ENCODE peak calls at places on chromosomes 6 and 20, in seven cellular contexts. One of them, this sample, is unnamed.
A peak's percentile ranks its signal among the peaks of the same experiment; 100 is the strongest.

GRCh38 chr6:19929312-19929711 is 92.1 kb downstream of the ID4 start:
- DNase-seq in adrenal gland: no peak
- DNase-seq in GM12892: no peak
- DNase-seq in heart left ventricle: no peak
- DNase-seq in uterus: no peak
- DNase-seq in HepG2: no peak
- DNase-seq in H54: no peak
- DNase-seq in this sample: no peak

GRCh38 chr20:51216850-51217249 is 193.9 kb upstream of the KCNG1 start:
- DNase-seq in GM12892: no peak
- DNase-seq in heart left ventricle: no peak
- DNase-seq in uterus: no peak
- DNase-seq in H54: no peak
- DNase-seq in HepG2: no peak
- DNase-seq in adrenal gland: no peak
- DNase-seq in this sample: no peak

GRCh38 chr20:36957875-36958667 is 6.6 kb upstream of the SAMHD1 start:
- DNase-seq in heart left ventricle: no peak
- DNase-seq in GM12892: no peak
- DNase-seq in adrenal gland: no peak
- DNase-seq in uterus: no peak
- DNase-seq in H54: no peak
- DNase-seq in HepG2: no peak
- DNase-seq in this sample: no peak

GRCh38 chr6:90322976-90323474 is 26.4 kb upstream of the BACH2 start:
- DNase-seq in HepG2: no peak
- DNase-seq in adrenal gland: no peak
- DNase-seq in GM12892: no peak
- DNase-seq in heart left ventricle: no peak
- DNase-seq in uterus: no peak
- DNase-seq in H54: no peak
- DNase-seq in this sample: no peak

GRCh38 chr6:44667668-44668390 is 280.3 kb downstream of the CDC5L start:
- DNase-seq in HepG2: peak; percentile 39
- DNase-seq in uterus: no peak
- DNase-seq in adrenal gland: peak; percentile 51
- DNase-seq in GM12892: no peak
- DNase-seq in H54: no peak
- DNase-seq in heart left ventricle: no peak
- DNase-seq in this sample: peak; percentile 18

GRCh38 chr6:145204258-145204766 is 531.0 kb downstream of the EPM2A start:
- DNase-seq in HepG2: no peak
- DNase-seq in H54: no peak
- DNase-seq in GM12892: no peak
- DNase-seq in uterus: no peak
- DNase-seq in heart left ventricle: no peak
- DNase-seq in adrenal gland: no peak
- DNase-seq in this sample: no peak

GRCh38 chr20:663315-664090 is 10.5 kb upstream of the SRXN1 start:
- DNase-seq in adrenal gland: no peak
- DNase-seq in H54: no peak
- DNase-seq in HepG2: no peak
- DNase-seq in heart left ventricle: no peak
- DNase-seq in uterus: no peak
- DNase-seq in GM12892: no peak
- DNase-seq in this sample: peak; percentile 69

GRCh38 chr20:48283470-48284110 is 498.3 kb upstream of the SULF2 start:
- DNase-seq in GM12892: no peak
- DNase-seq in H54: peak; percentile 61
- DNase-seq in uterus: peak; percentile 59
- DNase-seq in heart left ventricle: peak; percentile 54
- DNase-seq in adrenal gland: peak; percentile 47
- DNase-seq in HepG2: peak; percentile 82
- DNase-seq in this sample: no peak

GRCh38 chr20:53794529-53795115 is 201.0 kb upstream of the ZNF217 start:
- DNase-seq in H54: no peak
- DNase-seq in adrenal gland: no peak
- DNase-seq in GM12892: no peak
- DNase-seq in uterus: no peak
- DNase-seq in HepG2: no peak
- DNase-seq in heart left ventricle: no peak
- DNase-seq in this sample: no peak

GRCh38 chr6:10451828-10452509 is 37.1 kb upstream of the TFAP2A start:
- DNase-seq in H54: peak; percentile 85
- DNase-seq in HepG2: no peak
- DNase-seq in adrenal gland: no peak
- DNase-seq in heart left ventricle: no peak
- DNase-seq in uterus: no peak
- DNase-seq in GM12892: no peak
- DNase-seq in this sample: no peak

GRCh38 chr6:7189101-7189721 is 81.5 kb downstream of the RREB1 start:
- DNase-seq in HepG2: no peak
- DNase-seq in GM12892: no peak
- DNase-seq in adrenal gland: no peak
- DNase-seq in heart left ventricle: no peak
- DNase-seq in H54: no peak
- DNase-seq in uterus: no peak
- DNase-seq in this sample: no peak

GRCh38 chr6:1678201-1678600 is 68.5 kb downstream of the FOXC1 start:
- DNase-seq in uterus: no peak
- DNase-seq in HepG2: no peak
- DNase-seq in H54: no peak
- DNase-seq in adrenal gland: peak; percentile 25
- DNase-seq in GM12892: no peak
- DNase-seq in heart left ventricle: no peak
- DNase-seq in this sample: no peak

GRCh38 chr6:153325661-153326060 is 194.6 kb upstream of the RGS17 start:
- DNase-seq in uterus: no peak
- DNase-seq in HepG2: no peak
- DNase-seq in adrenal gland: no peak
- DNase-seq in heart left ventricle: no peak
- DNase-seq in H54: no peak
- DNase-seq in GM12892: no peak
- DNase-seq in this sample: no peak

DNA sequence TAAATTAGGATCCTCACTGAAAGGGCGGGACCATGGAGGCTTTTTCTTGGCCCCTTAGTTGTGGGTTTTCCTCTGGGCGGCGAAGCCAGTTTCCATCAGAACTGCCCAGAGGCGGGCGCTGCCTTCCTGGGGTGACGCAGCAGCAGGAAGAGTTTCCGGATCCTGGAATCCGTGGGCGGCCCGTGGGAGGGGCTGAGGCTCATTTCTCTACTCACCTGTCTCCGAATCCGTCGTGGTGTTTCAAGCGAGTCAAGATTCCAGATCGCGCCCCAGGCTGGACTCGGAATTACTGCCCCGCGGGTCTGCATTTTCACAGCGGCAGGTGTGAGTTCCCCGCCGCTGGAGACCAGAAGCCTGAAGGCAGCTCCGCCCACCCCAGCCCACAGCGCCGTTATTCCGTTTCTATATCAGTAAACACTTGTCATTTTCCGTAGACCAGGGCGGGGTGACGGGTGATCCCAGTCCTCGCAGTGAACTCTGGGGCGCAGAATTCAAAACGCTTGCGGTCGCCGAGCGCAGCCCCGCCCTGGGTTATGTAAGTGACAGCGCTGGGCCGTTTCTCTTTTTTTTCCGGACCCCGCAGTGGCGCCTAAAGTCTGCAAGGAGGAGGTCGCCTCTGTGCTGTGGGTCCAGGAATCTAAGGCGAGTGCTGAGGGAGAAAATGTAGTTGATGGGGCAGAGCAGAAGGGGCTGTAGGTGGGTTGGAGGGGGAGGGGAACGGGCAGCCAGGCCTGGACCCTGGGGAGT is 27.2 kb upstream of the POU5F1 start:
- DNase-seq in adrenal gland: peak; percentile 93
- DNase-seq in H54: peak; percentile 55
- DNase-seq in HepG2: peak; percentile 90
- DNase-seq in heart left ventricle: peak; percentile 95
- DNase-seq in uterus: peak; percentile 91
- DNase-seq in GM12892: no peak
- DNase-seq in this sample: peak; percentile 97
- TF ChIP-seq POLR2A in adrenal gland: no peak
- TF ChIP-seq POLR2A in H54: peak; percentile 19
- TF ChIP-seq POLR2A in HepG2: peak; percentile 42
- TF ChIP-seq POLR2A in heart left ventricle: no peak
- TF ChIP-seq POLR2A in uterus: peak; percentile 75
- TF ChIP-seq POLR2A in GM12892: peak; percentile 75
- TF ChIP-seq POLR2A in this sample: peak; percentile 88

GRCh38 chr6:108562503-108562993 is 1.8 kb downstream of the FOXO3 start:
- DNase-seq in adrenal gland: peak; percentile 48
- DNase-seq in H54: peak; percentile 70
- DNase-seq in HepG2: peak; percentile 80
- DNase-seq in uterus: peak; percentile 82
- DNase-seq in GM12892: no peak
- DNase-seq in heart left ventricle: peak; percentile 75
- DNase-seq in this sample: peak; percentile 94
- TF ChIP-seq POLR2A in adrenal gland: no peak
- TF ChIP-seq POLR2A in H54: no peak
- TF ChIP-seq POLR2A in HepG2: no peak
- TF ChIP-seq POLR2A in uterus: peak; percentile 54
- TF ChIP-seq POLR2A in GM12892: no peak
- TF ChIP-seq POLR2A in heart left ventricle: no peak
- TF ChIP-seq POLR2A in this sample: peak; percentile 77

GRCh38 chr6:2956930-2957329 is 14.4 kb downstream of the SERPINB6 start:
- DNase-seq in HepG2: no peak
- DNase-seq in GM12892: no peak
- DNase-seq in H54: no peak
- DNase-seq in heart left ventricle: no peak
- DNase-seq in adrenal gland: peak; percentile 18
- DNase-seq in uterus: no peak
- DNase-seq in this sample: no peak

GRCh38 chr6:2958331-2958711 is 13.0 kb downstream of the SERPINB6 start:
- DNase-seq in HepG2: no peak
- DNase-seq in GM12892: no peak
- DNase-seq in adrenal gland: peak; percentile 35
- DNase-seq in H54: no peak
- DNase-seq in heart left ventricle: peak; percentile 57
- DNase-seq in uterus: no peak
- DNase-seq in this sample: no peak

GRCh38 chr6:2957696-2958330 is 13.6 kb downstream of the SERPINB6 start:
- DNase-seq in adrenal gland: peak; percentile 19
- DNase-seq in H54: no peak
- DNase-seq in uterus: no peak
- DNase-seq in HepG2: no peak
- DNase-seq in GM12892: no peak
- DNase-seq in heart left ventricle: peak; percentile 73
- DNase-seq in this sample: no peak

GRCh38 chr6:2959909-2960719 is 11.3 kb downstream of the SERPINB6 start:
- DNase-seq in H54: peak; percentile 83
- DNase-seq in adrenal gland: no peak
- DNase-seq in heart left ventricle: no peak
- DNase-seq in HepG2: no peak
- DNase-seq in GM12892: no peak
- DNase-seq in uterus: no peak
- DNase-seq in this sample: no peak

GRCh38 chr6:2958802-2959201 is 12.6 kb downstream of the SERPINB6 start:
- DNase-seq in HepG2: no peak
- DNase-seq in uterus: no peak
- DNase-seq in adrenal gland: peak; percentile 16
- DNase-seq in H54: no peak
- DNase-seq in heart left ventricle: no peak
- DNase-seq in GM12892: no peak
- DNase-seq in this sample: no peak
- TF ChIP-seq POLR2A in HepG2: no peak
- TF ChIP-seq POLR2A in uterus: no peak
- TF ChIP-seq POLR2A in adrenal gland: no peak
- TF ChIP-seq POLR2A in H54: no peak
- TF ChIP-seq POLR2A in heart left ventricle: no peak
- TF ChIP-seq POLR2A in GM12892: no peak
- TF ChIP-seq POLR2A in this sample: no peak

GRCh38 chr6:25962368-25963127 is at the start of gene TRIM38:
- DNase-seq in GM12892: peak; percentile 37
- DNase-seq in H54: peak; percentile 57
- DNase-seq in heart left ventricle: peak; percentile 74
- DNase-seq in HepG2: peak; percentile 74
- DNase-seq in adrenal gland: peak; percentile 86
- DNase-seq in uterus: peak; percentile 92
- DNase-seq in this sample: peak; percentile 58
- TF ChIP-seq POLR2A in GM12892: peak; percentile 98
- TF ChIP-seq POLR2A in H54: peak; percentile 77
- TF ChIP-seq POLR2A in heart left ventricle: no peak
- TF ChIP-seq POLR2A in HepG2: peak; percentile 68
- TF ChIP-seq POLR2A in adrenal gland: peak; percentile 84
- TF ChIP-seq POLR2A in uterus: peak; percentile 89
- TF ChIP-seq POLR2A in this sample: peak; percentile 92

GRCh38 chr6:42118162-42119001 is 24.0 kb downstream of the C6orf132 start:
- DNase-seq in heart left ventricle: peak; percentile 77
- DNase-seq in GM12892: no peak
- DNase-seq in HepG2: peak; percentile 83
- DNase-seq in H54: peak; percentile 66
- DNase-seq in uterus: no peak
- DNase-seq in adrenal gland: peak; percentile 46
- DNase-seq in this sample: peak; percentile 36
- TF ChIP-seq POLR2A in heart left ventricle: no peak
- TF ChIP-seq POLR2A in GM12892: no peak
- TF ChIP-seq POLR2A in HepG2: no peak
- TF ChIP-seq POLR2A in H54: no peak
- TF ChIP-seq POLR2A in uterus: no peak
- TF ChIP-seq POLR2A in adrenal gland: no peak
- TF ChIP-seq POLR2A in this sample: no peak